ENCODE peak calls at places on chromosomes 5 and 9, in four cellular contexts. One of them, this sample, is unnamed.

GRCh38 chr5:108459661-108460170 is 77.8 kb upstream of the FBXL17 start:
- DNase-seq in RPMI8226: no peak
- DNase-seq in ACHN: no peak
- DNase-seq in hippocampal formation: no peak
- DNase-seq in this sample: no peak

GRCh38 chr5:75037106-75037505 is 15.3 kb downstream of the GCNT4 start:
- DNase-seq in RPMI8226: no peak
- DNase-seq in ACHN: peak
- DNase-seq in hippocampal formation: peak
- DNase-seq in this sample: no peak

GRCh38 chr5:95841914-95842812 is 19.6 kb upstream of the GLRX start:
- DNase-seq in RPMI8226: no peak
- DNase-seq in ACHN: no peak
- DNase-seq in hippocampal formation: no peak
- DNase-seq in this sample: no peak

GRCh38 chr5:116859666-116860320 is 285.2 kb upstream of the SEMA6A start:
- DNase-seq in RPMI8226: no peak
- DNase-seq in ACHN: no peak
- DNase-seq in hippocampal formation: no peak
- DNase-seq in this sample: no peak

GRCh38 chr5:174323878-174324281 is 278.4 kb downstream of the NSG2 start:
- DNase-seq in RPMI8226: peak
- DNase-seq in ACHN: peak
- DNase-seq in hippocampal formation: no peak
- DNase-seq in this sample: no peak

GRCh38 chr9:127505396-127506116 is 54.2 kb downstream of the LRSAM1 start:
- DNase-seq in RPMI8226: peak
- DNase-seq in ACHN: peak
- DNase-seq in hippocampal formation: no peak
- DNase-seq in this sample: no peak

GRCh38 chr5:80654054-80654390 is 430 bp upstream of the MSH3 start:
- DNase-seq in RPMI8226: peak
- DNase-seq in ACHN: peak
- DNase-seq in hippocampal formation: no peak
- DNase-seq in this sample: no peak

GRCh38 chr9:70902705-70903131 is 218.7 kb downstream of the TRPM3 start:
- DNase-seq in RPMI8226: no peak
- DNase-seq in ACHN: peak
- DNase-seq in hippocampal formation: peak
- DNase-seq in this sample: no peak

GRCh38 chr9:4750021-4750673 is 9.1 kb upstream of the AK3 start:
- DNase-seq in RPMI8226: peak
- DNase-seq in ACHN: peak
- DNase-seq in hippocampal formation: peak
- DNase-seq in this sample: no peak

GRCh38 chr9:108761530-108762347 is 94.0 kb downstream of the ACTL7B start:
- DNase-seq in RPMI8226: peak
- DNase-seq in ACHN: peak
- DNase-seq in hippocampal formation: peak
- DNase-seq in this sample: peak

GRCh38 chr5:104914536-104915070 is 1352.0 kb upstream of the NUDT12 start:
- DNase-seq in RPMI8226: no peak
- DNase-seq in ACHN: no peak
- DNase-seq in hippocampal formation: no peak
- DNase-seq in this sample: no peak

GRCh38 chr9:224540-225520 is 10.2 kb downstream of the DOCK8 start:
- DNase-seq in RPMI8226: no peak
- DNase-seq in ACHN: no peak
- DNase-seq in hippocampal formation: no peak
- DNase-seq in this sample: no peak

GRCh38 chr5:105924366-105924765 is 1746.4 kb downstream of the EFNA5 start:
- DNase-seq in RPMI8226: no peak
- DNase-seq in ACHN: no peak
- DNase-seq in hippocampal formation: no peak
- DNase-seq in this sample: no peak

GRCh38 chr5:87751801-87752200 is 339.1 kb upstream of the CCNH start:
- DNase-seq in RPMI8226: no peak
- DNase-seq in ACHN: no peak
- DNase-seq in hippocampal formation: peak
- DNase-seq in this sample: no peak

GRCh38 chr5:13930721-13931246 is 13.7 kb downstream of the DNAH5 start:
- DNase-seq in RPMI8226: no peak
- DNase-seq in ACHN: no peak
- DNase-seq in hippocampal formation: no peak
- DNase-seq in this sample: no peak

GRCh38 chr5:119397518-119398380 is 41.9 kb downstream of the TNFAIP8 start:
- DNase-seq in RPMI8226: no peak
- DNase-seq in ACHN: peak
- DNase-seq in hippocampal formation: no peak
- DNase-seq in this sample: no peak